ENCODE peak calls at places on chromosomes 5 and 9, in nine cellular contexts. V is adrenal gland; Q is mammary epithelial cell; C is cardiac muscle cell; G is GM23248; E is CD8-positive, alpha-beta memory T cell; K is stomach; F is IMR-90; S is naive thymus-derived CD4-positive, alpha-beta T cell. W is an unnamed sample.
A peak's percentile ranks its signal among the peaks of the same experiment; 100 is the strongest.

GRCh38 chr9:109139851-109140250 is 20.1 kb upstream of the TMEM245 start:
- DNase-seq in F (no peak), V (no peak), E (no peak), S (no peak), K (no peak), Q (peak; percentile 62), G (no peak), C (no peak), W (no peak)

GRCh38 chr9:70255521-70255920 is 3.3 kb upstream of the SMC5 start:
- DNase-seq in S (no peak), Q (peak; percentile 19), C (no peak), F (peak; percentile 45), E (no peak), V (no peak), G (peak; percentile 66), K (no peak), W (no peak)

GRCh38 chr5:55320571-55320970 is 12.8 kb downstream of the MTREX start:
- DNase-seq in S (no peak), G (peak; percentile 72), C (no peak), Q (no peak), V (peak; percentile 12), K (no peak), F (no peak), E (no peak), W (no peak)

GRCh38 chr5:137341831-137342230 is 157.3 kb downstream of the SPOCK1 start:
- DNase-seq in Q (no peak), E (no peak), C (no peak), V (no peak), S (no peak), F (no peak), K (no peak), G (no peak), W (no peak)

GRCh38 chr5:75668988-75669760 is 48.1 kb downstream of the POC5 start:
- DNase-seq in Q (peak; percentile 6), F (peak; percentile 18), G (no peak), K (peak; percentile 62), V (peak; percentile 80), C (no peak), E (peak; percentile 5), S (no peak), W (peak; percentile 35)

GRCh38 chr5:44807269-44807668 is 1.5 kb upstream of the MRPS30 start:
- DNase-seq in K (no peak), F (no peak), E (no peak), V (no peak), C (no peak), G (peak; percentile 35), S (no peak), Q (peak; percentile 71), W (no peak)

GRCh38 chr9:136295055-136295454 is 8.8 kb downstream of the CCDC187 start:
- DNase-seq in Q (no peak), G (no peak), E (no peak), S (no peak), C (no peak), K (no peak), F (no peak), V (no peak), W (no peak)

GRCh38 chr9:125375820-125376219 is 114.2 kb downstream of the GAPVD1 start:
- DNase-seq in C (no peak), Q (no peak), G (no peak), E (no peak), K (no peak), F (no peak), V (no peak), S (no peak), W (no peak)

GRCh38 chr9:85408494-85408893 is 333.3 kb downstream of the AGTPBP1 start:
- DNase-seq in V (no peak), K (no peak), G (no peak), Q (no peak), S (no peak), E (no peak), F (no peak), C (no peak), W (no peak)

GRCh38 chr5:177049285-177049684 is 26.8 kb downstream of the ZNF346 start:
- DNase-seq in K (no peak), C (no peak), V (no peak), G (no peak), S (no peak), Q (no peak), E (no peak), F (no peak), W (no peak)

GRCh38 chr9:92963831-92964606 is 16.7 kb downstream of the FGD3 start:
- DNase-seq in G (no peak), E (peak; percentile 64), V (no peak), F (no peak), K (peak; percentile 49), Q (no peak), S (peak; percentile 94), C (no peak), W (peak; percentile 64)

GRCh38 chr9:90007516-90008430 is 403.0 kb downstream of the GADD45G start:
- DNase-seq in E (no peak), Q (peak; percentile 79), V (no peak), G (peak; percentile 77), S (no peak), F (peak; percentile 82), K (no peak), C (no peak), W (no peak)

GRCh38 chr5:141040763-141041426 is 10.3 kb upstream of the PCDHB1 start:
- DNase-seq in G (peak; percentile 78), C (peak; percentile 99), E (peak; percentile 14), K (peak; percentile 86), S (peak; percentile 57), Q (peak; percentile 89), F (peak; percentile 1), V (peak; percentile 86), W (peak; percentile 99)

GRCh38 chr9:124658165-124659017 is 112.7 kb downstream of the NR6A1 start:
- DNase-seq in S (peak; percentile 34), V (peak; percentile 69), E (no peak), C (peak; percentile 87), Q (peak; percentile 94), G (peak; percentile 93), F (peak; percentile 97), K (peak; percentile 59), W (peak; percentile 75)

GRCh38 chr5:174668349-174668748 is 56.0 kb upstream of the MSX2 start:
- DNase-seq in Q (no peak), E (no peak), G (no peak), K (no peak), S (no peak), C (no peak), F (no peak), V (no peak), W (no peak)

DNA sequence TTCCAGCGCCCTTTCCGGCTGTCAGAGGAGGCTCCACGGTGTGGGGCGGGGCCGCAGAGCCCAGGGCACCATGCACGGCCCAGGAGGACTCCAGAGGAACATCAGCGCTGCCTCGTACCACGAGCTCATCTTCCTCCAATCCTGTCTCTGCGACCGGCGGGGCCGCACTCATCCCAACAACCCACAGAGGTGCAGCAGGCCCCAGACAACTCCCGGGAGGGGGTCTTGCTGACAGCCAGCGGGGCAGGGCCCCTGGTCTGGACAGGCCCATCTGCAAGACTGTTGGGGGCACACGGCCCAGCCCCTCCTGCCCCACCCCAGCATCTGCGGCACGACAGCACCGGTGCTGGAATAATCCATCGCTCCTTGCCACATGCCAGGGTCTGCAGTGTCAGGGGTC is 88.8 kb downstream of the OLFM1 start:
- DNase-seq in Q (no peak), G (no peak), K (no peak), V (no peak), E (no peak), C (no peak), S (no peak), F (no peak), W (no peak)
- H3K4me1 ChIP-seq in Q (no peaks in the 10 kb centered on the region), G (no peaks in the 10 kb centered on the region), K (no peaks in the 10 kb centered on the region), V (no peaks in the 10 kb centered on the region), E (no peaks in the 10 kb centered on the region), C (no peaks in the 10 kb centered on the region), S (no peaks in the 10 kb centered on the region), F (no peaks in the 10 kb centered on the region), W (no peaks in the 10 kb centered on the region)

GRCh38 chr9:16315720-16316119 is 554.8 kb downstream of the BNC2 start:
- DNase-seq in C (no peak), G (no peak), E (no peak), K (no peak), F (no peak), V (no peak), S (no peak), Q (no peak), W (no peak)

GRCh38 chr9:16318516-16319060 is 551.9 kb downstream of the BNC2 start:
- DNase-seq in G (no peak), Q (no peak), C (no peak), S (no peak), V (no peak), K (no peak), F (no peak), E (no peak), W (no peak)

GRCh38 chr9:16316406-16316805 is 554.1 kb downstream of the BNC2 start:
- DNase-seq in S (no peak), V (no peak), G (no peak), E (no peak), Q (no peak), K (no peak), C (no peak), F (no peak), W (no peak)

GRCh38 chr9:16319646-16320045 is 550.8 kb downstream of the BNC2 start:
- DNase-seq in F (no peak), E (no peak), Q (no peak), S (no peak), K (no peak), G (no peak), V (no peak), C (no peak), W (no peak)

GRCh38 chr9:16316911-16317817 is 553.3 kb downstream of the BNC2 start:
- DNase-seq in V (no peak), S (no peak), K (no peak), F (no peak), E (no peak), C (no peak), Q (no peak), G (no peak), W (no peak)
- H3K4me3 ChIP-seq in V (no peak overlapping the region), S (no peak overlapping the region), K (no peak overlapping the region), F (no peak overlapping the region), E (no peak overlapping the region), C (no peak overlapping the region), Q (no peak overlapping the region), G (no peak overlapping the region), W (no peak overlapping the region)

GRCh38 chr5:87536365-87536764 is 123.6 kb upstream of the CCNH start:
- DNase-seq in S (no peak), E (no peak), G (no peak), K (no peak), V (no peak), F (no peak), Q (no peak), C (no peak), W (no peak)
- H3K27ac ChIP-seq in S (no peak overlapping the region), E (no peak overlapping the region), G (no peak overlapping the region), K (no peak overlapping the region), V (no peak overlapping the region), F (no peak overlapping the region), Q (no peak overlapping the region), C (no peak overlapping the region), W (no peak overlapping the region)

DNA sequence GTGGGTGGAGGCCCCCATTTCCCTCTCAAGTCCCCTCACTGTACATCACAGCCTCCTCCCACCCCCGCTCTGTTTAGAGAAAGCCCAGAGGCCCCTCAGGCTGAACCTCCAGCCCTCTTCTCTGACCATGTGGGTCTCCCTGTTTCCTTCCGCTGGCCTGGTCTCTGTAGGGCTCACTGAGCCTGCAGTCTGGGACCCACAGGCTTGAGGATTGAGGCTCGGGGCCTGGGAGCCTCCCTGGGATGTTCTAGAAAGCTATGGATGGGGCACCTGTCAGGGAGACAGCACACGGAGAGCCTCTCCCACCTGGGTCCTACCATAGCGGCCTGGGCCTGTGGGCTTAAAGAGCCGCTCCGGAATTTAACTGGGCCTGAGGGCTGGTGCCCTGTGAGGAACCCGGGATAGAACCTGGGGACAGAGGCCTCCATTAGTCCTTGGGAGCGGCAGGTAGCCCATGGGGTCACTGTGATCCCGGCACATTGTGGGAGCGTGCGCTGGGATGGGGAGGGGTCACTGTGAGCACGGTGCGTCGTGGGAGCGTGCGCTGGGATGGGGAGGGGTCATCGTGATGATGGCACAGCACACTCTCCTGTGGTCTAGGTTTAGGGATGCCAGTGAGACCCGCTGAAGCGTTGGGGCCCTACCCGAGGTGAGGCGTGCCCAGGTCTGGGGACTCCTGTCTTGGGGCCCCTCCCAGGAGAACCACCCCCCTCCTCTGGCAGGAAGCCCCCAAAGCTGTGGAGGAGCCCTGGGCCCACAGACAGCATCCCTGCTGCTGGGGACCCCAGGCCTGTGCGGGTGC is 3.7 kb upstream of the CEP72 start:
- DNase-seq in G (no peak), V (no peak), F (no peak), C (no peak), K (peak; percentile 14), S (no peak), E (no peak), Q (no peak), W (peak; percentile 3)
- H3K4me1 ChIP-seq in G (no peaks in the 10 kb centered on the region), V (peaks cover 6% of the 10 kb centered on the region), F (peaks cover 2% of the 10 kb centered on the region), C (no peaks in the 10 kb centered on the region), K (peaks cover 33% of the 10 kb centered on the region), S (peaks cover 5% of the 10 kb centered on the region), E (peaks cover 7% of the 10 kb centered on the region), Q (peaks cover 8% of the 10 kb centered on the region), W (peaks cover 14% of the 10 kb centered on the region)